ENCODE peak calls at places on chromosomes 5 and 9, in six cellular contexts. J, L, P, Z, O and X are unnamed samples.

GRCh38 chr5:116395178-116395577 is 179.4 kb downstream of the SEMA6A start:
- DNase-seq in J (no peak), P (no peak), Z (peak; percentile 15), L (no peak), O (no peak), X (no peak)

GRCh38 chr5:406041-406440 is 36.9 kb upstream of the EXOC3 start:
- DNase-seq in J (no peak), O (no peak), P (no peak), L (peak; percentile 35), Z (no peak), X (no peak)

GRCh38 chr5:160020266-160020770 is 11.4 kb downstream of the TTC1 start:
- DNase-seq in O (no peak), L (no peak), J (no peak), P (no peak), Z (no peak), X (no peak)

GRCh38 chr5:12780536-12780935 is 876.3 kb upstream of the CTNND2 start:
- DNase-seq in L (no peak), P (no peak), O (no peak), J (no peak), Z (no peak), X (no peak)

GRCh38 chr5:67243349-67243748 is 46.8 kb upstream of the CD180 start:
- DNase-seq in J (no peak), P (no peak), L (no peak), Z (no peak), O (no peak), X (no peak)

GRCh38 chr5:160479926-160480325 is 58.3 kb downstream of the PTTG1 start:
- DNase-seq in Z (no peak), L (no peak), P (no peak), J (peak; percentile 65), O (no peak), X (no peak)

GRCh38 chr9:86947146-86948081 is at the start of gene GAS1:
- DNase-seq in L (peak; percentile 91), P (peak; percentile 89), J (peak; percentile 99), O (peak; percentile 92), Z (peak; percentile 96), X (peak; percentile 93)

GRCh38 chr5:17219006-17219422 is 1.6 kb downstream of the BASP1 start:
- DNase-seq in J (peak; percentile 28), O (peak; percentile 84), L (peak; percentile 77), P (no peak), Z (peak; percentile 49), X (no peak)

GRCh38 chr5:135635471-135635870 is 56.7 kb upstream of the CXCL14 start:
- DNase-seq in J (no peak), Z (no peak), L (no peak), O (no peak), P (no peak), X (no peak)

GRCh38 chr5:139461698-139462097 is 845 bp downstream of the ECSCR start:
- DNase-seq in P (no peak), J (peak; percentile 58), O (no peak), L (peak; percentile 62), Z (peak; percentile 55), X (no peak)

GRCh38 chr5:90612930-90613329 is 54.3 kb downstream of the ADGRV1 start:
- DNase-seq in Z (no peak), O (no peak), L (no peak), P (no peak), J (no peak), X (no peak)

GRCh38 chr5:141778211-141778610 is 96.2 kb upstream of the ARAP3 start:
- DNase-seq in O (no peak), J (peak; percentile 87), P (no peak), Z (no peak), L (no peak), X (peak; percentile 31)

GRCh38 chr9:81591791-81592190 is 97.6 kb downstream of the TLE1 start:
- DNase-seq in P (no peak), Z (no peak), O (no peak), J (no peak), L (no peak), X (no peak)

GRCh38 chr5:91381134-91381773 is 1.9 kb downstream of the ARRDC3 start:
- DNase-seq in P (no peak), O (no peak), J (no peak), Z (no peak), L (no peak), X (no peak)

GRCh38 chr5:174734571-174735497 is 10.5 kb downstream of the MSX2 start:
- DNase-seq in O (no peak), Z (no peak), J (no peak), L (no peak), P (no peak), X (no peak)

GRCh38 chr5:83434929-83435328 is 36.6 kb upstream of the VCAN start:
- DNase-seq in J (no peak), P (no peak), Z (no peak), L (no peak), O (no peak), X (no peak)

GRCh38 chr9:70172532-70172931 is 86.2 kb upstream of the SMC5 start:
- DNase-seq in L (no peak), J (no peak), P (no peak), O (no peak), Z (no peak), X (no peak)

GRCh38 chr9:95910023-95910706 is 34.7 kb downstream of the ERCC6L2 start:
- DNase-seq in P (no peak), L (no peak), J (peak; percentile 4), O (no peak), Z (no peak), X (no peak)

GRCh38 chr9:126719677-126720435 is 85.0 kb upstream of the ZBTB43 start:
- DNase-seq in O (peak; percentile 96), Z (peak; percentile 88), P (peak; percentile 44), L (peak; percentile 85), J (peak; percentile 85), X (peak; percentile 86)

GRCh38 chr5:78543916-78544315 is 104.7 kb downstream of the LHFPL2 start:
- DNase-seq in L (no peak), Z (no peak), P (no peak), O (no peak), J (no peak), X (no peak)

GRCh38 chr5:34684281-34684979 is 28.3 kb downstream of the RAI14 start:
- DNase-seq in Z (peak; percentile 40), O (no peak), L (no peak), P (no peak), J (peak; percentile 42), X (no peak)

GRCh38 chr9:95724253-95724991 is 151.1 kb upstream of the ERCC6L2 start:
- DNase-seq in J (no peak), L (no peak), Z (no peak), P (no peak), O (no peak), X (no peak)

GRCh38 chr9:79287152-79287766 is 284.5 kb upstream of the TLE4 start:
- DNase-seq in P (no peak), Z (no peak), J (no peak), O (no peak), L (no peak), X (no peak)

GRCh38 chr9:61669352-61669751 is 479.5 kb downstream of the SPATA31A7 start:
- DNase-seq in P (no peak), Z (no peak), J (no peak), L (no peak), O (peak; percentile 41), X (no peak)

GRCh38 chr5:123610665-123611406 is 98.9 kb downstream of the CSNK1G3 start:
- DNase-seq in L (no peak), P (no peak), Z (no peak), J (peak; percentile 84), O (no peak), X (peak; percentile 20)

GRCh38 chr9:111909444-111909843 is 12.8 kb downstream of the UGCG start:
- DNase-seq in P (no peak), O (no peak), Z (no peak), J (no peak), L (no peak), X (no peak)

DNA sequence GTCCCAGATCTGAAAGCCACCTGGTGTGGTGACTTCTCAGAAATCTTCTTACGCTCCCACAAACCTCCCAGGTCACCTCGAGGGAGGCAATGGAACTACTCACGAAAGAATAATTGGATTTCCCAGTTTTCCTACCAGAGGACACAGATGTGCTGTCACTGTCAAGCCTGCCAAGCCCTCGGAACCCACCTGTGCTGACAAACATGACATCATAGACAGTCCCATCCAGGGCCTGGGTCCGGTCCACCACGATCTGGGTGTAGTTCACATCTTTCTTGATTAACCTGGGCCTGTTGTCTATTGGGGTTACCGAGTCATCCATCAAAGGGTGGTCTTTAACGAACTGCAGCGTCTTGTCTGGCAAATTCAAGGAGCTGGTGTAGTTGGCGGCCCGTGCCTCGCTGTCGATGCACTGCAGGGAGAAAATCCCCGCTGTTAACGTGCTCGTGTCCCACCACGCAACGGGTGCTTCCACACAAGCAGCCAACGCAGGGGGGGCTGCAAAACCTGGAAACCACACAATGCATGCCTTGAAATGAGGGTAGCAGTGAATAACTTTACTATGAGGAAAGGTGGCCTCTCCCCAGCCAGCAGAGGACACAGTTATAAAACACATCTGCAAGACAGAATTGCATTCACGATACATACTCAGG is 69.0 kb downstream of the SECISBP2 start:
- DNase-seq in P (no peak), L (no peak), J (no peak), O (peak; percentile 73), Z (peak; percentile 32), X (no peak)
- H3K27ac ChIP-seq in P (no peak overlapping the region), L (no peak overlapping the region), J (no peak overlapping the region), O (peak overlapping the region; percentile 83), Z (no peak overlapping the region), X (peak overlapping the region; percentile 74)

DNA sequence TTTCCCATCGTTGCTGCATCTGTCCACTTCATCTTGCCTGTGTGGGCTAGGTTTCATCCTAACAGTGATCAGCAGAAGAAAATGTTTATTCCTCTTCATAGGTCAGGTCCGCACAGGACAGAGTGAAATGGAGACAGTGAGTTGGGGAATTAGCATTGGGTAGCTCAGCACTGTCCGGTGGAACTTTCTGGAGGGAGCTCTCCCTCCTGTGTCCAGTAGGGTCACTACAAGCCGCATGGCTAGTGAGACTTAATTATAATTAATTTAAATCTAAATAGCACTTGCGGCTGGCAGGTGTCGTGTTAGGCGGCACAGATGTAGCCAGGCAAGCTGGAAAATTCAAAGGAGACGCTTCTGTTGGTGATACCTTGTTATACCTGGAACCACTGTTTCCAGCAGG is 48.4 kb downstream of the CFAP77 start:
- DNase-seq in Z (no peak), O (no peak), J (no peak), P (no peak), L (no peak), X (no peak)
- H3K27me3 ChIP-seq in Z (no peaks in the 10 kb centered on the region), O (no peaks in the 10 kb centered on the region), J (no peaks in the 10 kb centered on the region), P (no peaks in the 10 kb centered on the region), L (no peaks in the 10 kb centered on the region), X (peaks cover 18% of the 10 kb centered on the region)

GRCh38 chr5:71693828-71694427 is 25.1 kb upstream of the CARTPT start:
- DNase-seq in J (peak; percentile 10), P (no peak), O (no peak), Z (no peak), L (no peak), X (no peak)
- H3K27ac ChIP-seq in J (no peak overlapping the region), P (no peak overlapping the region), O (no peak overlapping the region), Z (no peak overlapping the region), L (no peak overlapping the region), X (no peak overlapping the region)

DNA sequence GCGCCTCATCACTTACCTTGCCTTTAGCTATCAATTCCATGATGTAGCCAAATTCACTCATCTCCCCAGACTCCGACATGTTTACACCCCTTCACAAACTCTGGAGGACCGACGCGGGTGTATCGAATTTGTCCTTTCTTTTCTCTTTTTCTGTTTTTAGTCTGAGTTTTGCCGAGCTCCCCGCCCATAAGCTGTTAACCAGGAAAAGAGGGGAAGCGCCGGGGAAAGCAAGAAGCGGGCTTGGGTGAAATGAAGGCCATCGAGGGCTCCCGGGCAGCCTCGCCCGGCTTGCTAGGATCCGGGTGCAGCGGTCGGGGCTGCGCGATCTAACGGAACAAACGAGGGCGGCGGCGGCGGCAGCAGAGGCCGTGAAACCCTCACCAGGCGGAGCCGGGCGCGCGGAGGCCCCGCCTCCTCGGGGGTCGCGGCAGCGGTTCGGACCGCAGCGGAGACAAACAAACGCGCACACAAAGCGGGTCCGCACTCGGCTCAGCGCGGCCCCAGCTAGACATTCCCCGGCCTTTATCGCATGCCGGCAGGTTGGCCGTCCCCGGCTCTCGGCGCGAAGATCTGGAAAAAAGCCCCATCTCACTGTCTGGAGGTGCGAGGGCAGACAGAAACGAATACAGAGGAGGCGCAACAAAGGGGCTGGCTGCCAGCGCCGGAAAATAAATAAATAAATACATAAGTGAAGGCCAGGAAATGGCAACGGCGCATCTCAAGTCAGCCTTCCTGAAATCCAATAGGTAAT is 10.4 kb upstream of the TRIM36 start:
- DNase-seq in J (peak; percentile 31), P (peak; percentile 23), L (peak; percentile 79), O (peak; percentile 81), Z (peak; percentile 65), X (no peak)
- H3K27me3 ChIP-seq in J (peaks cover 70% of the 10 kb centered on the region), P (peaks cover 32% of the 10 kb centered on the region), L (no peaks in the 10 kb centered on the region), O (peaks cover 49% of the 10 kb centered on the region), Z (peaks cover 5% of the 10 kb centered on the region), X (peaks cover 44% of the 10 kb centered on the region)